ENCODE peak calls at places on chromosomes 3 and 15, in nine cellular contexts. O is thoracic aorta, Y is psoas muscle, X is GM06990, S is body of pancreas, I is mammary epithelial cell, V is heart right ventricle, J is brain microvascular endothelial cell, A is A673. E is an unnamed sample.

GRCh38 chr15:59291214-59291551 is 81.5 kb downstream of the MYO1E start:
- DNase-seq in O (no peak), Y (no peak), X (no peak), S (no peak), I (no peak), V (no peak), J (no peak), A (no peak), E (no peak)

GRCh38 chr3:197349368-197349767 is 51.0 kb upstream of the DLG1 start:
- DNase-seq in O (no peak), Y (no peak), X (no peak), S (no peak), I (no peak), V (no peak), J (no peak), A (no peak), E (no peak)

GRCh38 chr15:39444729-39445470 is 136.0 kb upstream of the THBS1 start:
- DNase-seq in O (no peak), Y (peak; percentile 61), X (no peak), S (no peak), I (no peak), V (no peak), J (no peak), A (no peak), E (no peak)

GRCh38 chr15:96334705-96335428 is 4.4 kb downstream of the NR2F2 start:
- DNase-seq in O (no peak), Y (no peak), X (no peak), S (no peak), I (no peak), V (no peak), J (peak; percentile 1), A (peak; percentile 33), E (no peak)

GRCh38 chr3:43996379-43997301 is 245.0 kb upstream of the TOPAZ1 start:
- DNase-seq in O (no peak), Y (no peak), X (peak; percentile 50), S (peak; percentile 30), I (peak; percentile 53), V (no peak), J (no peak), A (peak; percentile 62), E (peak; percentile 5)

GRCh38 chr15:34583399-34584320 is at the start of gene GOLGA8B:
- DNase-seq in O (no peak), Y (peak; percentile 78), X (peak; percentile 86), S (peak; percentile 90), I (peak; percentile 72), V (peak; percentile 66), J (no peak), A (peak; percentile 68), E (peak; percentile 18)

GRCh38 chr3:134754768-134755559 is 40.1 kb upstream of the EPHB1 start:
- DNase-seq in O (no peak), Y (peak; percentile 72), X (no peak), S (peak; percentile 50), I (peak; percentile 40), V (peak; percentile 29), J (peak; percentile 47), A (peak; percentile 41), E (no peak)

GRCh38 chr3:132255041-132255745 is 62.0 kb upstream of the ACP3 start:
- DNase-seq in O (no peak), Y (no peak), X (no peak), S (no peak), I (peak; percentile 89), V (no peak), J (peak; percentile 57), A (peak; percentile 47), E (peak; percentile 11)

GRCh38 chr3:126180477-126181397 is at the start of gene ALDH1L1:
- DNase-seq in O (peak; percentile 87), Y (peak; percentile 96), X (no peak), S (peak; percentile 96), I (peak; percentile 32), V (peak; percentile 84), J (no peak), A (peak; percentile 45), E (peak; percentile 50)

GRCh38 chr3:97705739-97706138 is 58.8 kb upstream of the ARL6 start:
- DNase-seq in O (no peak), Y (no peak), X (no peak), S (no peak), I (no peak), V (no peak), J (no peak), A (no peak), E (no peak)

GRCh38 chr3:179565496-179565895 is 2.8 kb downstream of the ACTL6A start:
- DNase-seq in O (no peak), Y (no peak), X (no peak), S (no peak), I (peak; percentile 4), V (no peak), J (no peak), A (no peak), E (no peak)

GRCh38 chr3:127803619-127804018 is 18.7 kb downstream of the MGLL start:
- DNase-seq in O (no peak), Y (no peak), X (no peak), S (no peak), I (peak; percentile 94), V (no peak), J (peak; percentile 83), A (no peak), E (no peak)

GRCh38 chr3:38542401-38543298 is 46.5 kb downstream of the EXOG start:
- DNase-seq in O (no peak), Y (peak; percentile 74), X (no peak), S (no peak), I (no peak), V (no peak), J (no peak), A (no peak), E (no peak)

GRCh38 chr15:99467861-99468460 is 97.8 kb upstream of the MEF2A start:
- DNase-seq in O (no peak), Y (no peak), X (no peak), S (no peak), I (peak; percentile 27), V (no peak), J (no peak), A (no peak), E (no peak)

GRCh38 chr15:53746101-53746500 is 13.4 kb downstream of the WDR72 start:
- DNase-seq in O (no peak), Y (no peak), X (no peak), S (no peak), I (peak; percentile 15), V (no peak), J (no peak), A (no peak), E (no peak)

GRCh38 chr3:29597376-29598008 is 316.6 kb downstream of the RBMS3 start:
- DNase-seq in O (no peak), Y (no peak), X (no peak), S (no peak), I (no peak), V (no peak), J (no peak), A (peak; percentile 46), E (peak; percentile 11)
- H3K4me3 ChIP-seq in O (no peak overlapping the region), Y (no peak overlapping the region), X (no peak overlapping the region), S (no peak overlapping the region), I (no peak overlapping the region), V (no peak overlapping the region), J (no peak overlapping the region), A (no peak overlapping the region), E (no peak overlapping the region)

DNA sequence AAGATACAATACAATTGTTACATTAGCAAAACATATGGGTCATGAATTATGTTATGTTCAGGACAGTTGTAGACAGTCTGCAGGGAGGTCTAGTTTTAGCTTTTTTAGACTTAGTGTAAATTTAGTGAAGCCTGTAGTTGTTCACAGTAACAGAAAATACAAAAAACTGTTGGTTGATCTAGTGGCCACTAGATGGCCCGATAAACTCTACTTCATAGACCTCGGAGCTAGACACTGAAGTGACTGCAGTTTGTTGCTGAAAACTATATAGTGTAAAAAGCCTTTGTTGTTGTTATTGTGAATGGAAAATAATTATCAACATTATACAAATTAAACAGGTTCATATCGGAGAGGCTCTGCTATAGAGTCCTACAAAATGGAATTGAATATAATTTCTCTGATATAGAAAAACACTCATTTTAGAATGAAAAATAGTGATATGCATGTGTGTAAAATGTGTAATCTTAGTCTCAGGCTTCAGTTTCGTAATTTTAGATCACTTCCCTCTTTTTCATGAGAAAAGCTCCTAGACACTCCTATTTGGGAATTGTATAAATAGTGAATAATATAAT is 18.3 kb downstream of the MAGEL2 start:
- DNase-seq in O (no peak), Y (no peak), X (no peak), S (no peak), I (no peak), V (no peak), J (no peak), A (peak; percentile 2), E (no peak)
- TF ChIP-seq CTCF in O (peak; percentile 18), Y (peak; percentile 27), X (peak; percentile 36), S (peak; percentile 34), I (peak; percentile 35), V (no peak), J (peak; percentile 42), A (peak; percentile 45), E (peak; percentile 41)

GRCh38 chr15:57554821-57555185 is 36.9 kb upstream of the MYZAP start:
- DNase-seq in O (no peak), Y (no peak), X (no peak), S (no peak), I (no peak), V (no peak), J (no peak), A (no peak), E (no peak)
- H3K4me3 ChIP-seq in O (no peak overlapping the region), Y (no peak overlapping the region), X (no peak overlapping the region), S (no peak overlapping the region), I (no peak overlapping the region), V (no peak overlapping the region), J (no peak overlapping the region), A (no peak overlapping the region), E (no peak overlapping the region)

GRCh38 chr3:15948403-15948802 is 150.6 kb upstream of the ANKRD28 start:
- DNase-seq in O (no peak), Y (no peak), X (no peak), S (no peak), I (no peak), V (no peak), J (no peak), A (no peak), E (no peak)

GRCh38 chr3:15955968-15956367 is 158.2 kb upstream of the ANKRD28 start:
- DNase-seq in O (no peak), Y (no peak), X (no peak), S (no peak), I (no peak), V (no peak), J (no peak), A (no peak), E (no peak)

GRCh38 chr3:15952543-15953175 is 154.9 kb upstream of the ANKRD28 start:
- DNase-seq in O (no peak), Y (no peak), X (no peak), S (no peak), I (no peak), V (no peak), J (no peak), A (no peak), E (no peak)

GRCh38 chr3:15958692-15959433 is 161.1 kb upstream of the ANKRD28 start:
- DNase-seq in O (no peak), Y (no peak), X (no peak), S (no peak), I (no peak), V (no peak), J (no peak), A (no peak), E (no peak)

DNA sequence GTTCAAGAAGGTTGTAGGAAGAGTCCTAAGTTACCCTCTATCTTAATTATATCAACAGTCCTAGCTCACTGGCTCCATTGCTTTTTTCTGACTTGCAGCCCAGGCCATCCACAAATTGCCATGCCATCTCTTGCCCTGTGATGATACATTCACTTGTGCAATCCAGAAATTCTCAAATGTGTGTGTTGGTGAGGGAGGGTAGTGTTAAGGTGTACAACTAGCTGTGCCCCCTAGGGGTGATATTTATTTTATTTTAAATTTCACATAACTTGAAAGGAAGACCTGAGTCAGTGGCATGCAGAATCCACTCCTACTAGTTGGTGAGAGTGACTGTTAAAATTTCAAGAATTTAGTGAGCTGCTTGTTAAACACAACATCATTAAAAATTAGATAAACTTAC is 156.1 kb upstream of the ANKRD28 start:
- DNase-seq in O (no peak), Y (no peak), X (no peak), S (no peak), I (peak; percentile 58), V (no peak), J (no peak), A (peak; percentile 22), E (no peak)
- TF ChIP-seq CTCF in O (no peak), Y (no peak), X (peak; percentile 36), S (no peak), I (peak; percentile 24), V (no peak), J (peak; percentile 11), A (peak; percentile 37), E (no peak)